ENCODE peak calls at places on chromosomes 12 and 14, in ten cellular contexts. Z is NCI-H774; N is activated T-cell treated with anti-CD3 and anti-CD28 coated beads, Interleukin-2, amount 50 U/mL, for 72 hours; B is AG04449; Q is effector memory CD4-positive, alpha-beta T cell; S is non-pigmented ciliary epithelial cell; C is stimulated activated CD4-positive, alpha-beta T cell treated with anti-CD3 and anti-CD28 coated beads, TNF-alpha, amount 100 ng/mL, for 24 hours; F is IMR-90; E is neural crest cell; A is RCC 7860. M is an unnamed sample.

GRCh38 chr14:100391777-100392176 is 68.6 kb downstream of the SLC25A47 start:
- DNase-seq in B (peak), C (no peak), S (no peak), Q (no peak), Z (no peak), N (no peak), A (no peak), F (peak), E (no peak), M (no peak)

GRCh38 chr12:123895477-123895876 is 77.2 kb downstream of the CCDC92 start:
- DNase-seq in F (no peak), N (no peak), B (no peak), S (no peak), C (no peak), A (no peak), Q (no peak), Z (peak), E (no peak), M (no peak)

GRCh38 chr12:2214411-2214810 is 161.6 kb downstream of the CACNA1C start:
- DNase-seq in F (no peak), B (no peak), Q (no peak), A (no peak), C (no peak), E (no peak), N (no peak), Z (no peak), S (no peak), M (no peak)

GRCh38 chr14:71647086-71647784 is 285.0 kb upstream of the RGS6 start:
- DNase-seq in Z (peak), B (no peak), Q (no peak), F (no peak), A (no peak), S (no peak), C (no peak), N (no peak), E (no peak), M (no peak)

GRCh38 chr14:100086361-100086760 is 21.1 kb downstream of the EVL start:
- DNase-seq in F (no peak), Q (no peak), Z (no peak), C (no peak), S (no peak), B (no peak), E (no peak), A (no peak), N (no peak), M (no peak)

GRCh38 chr12:127773520-127773919 is 493.4 kb upstream of the TMEM132C start:
- DNase-seq in B (no peak), N (no peak), F (no peak), Q (no peak), E (no peak), S (no peak), A (no peak), C (no peak), Z (peak), M (no peak)

GRCh38 chr14:22122227-22123187 is 448.9 kb upstream of the OR4E1 start:
- DNase-seq in A (no peak), Z (no peak), C (no peak), Q (no peak), F (peak), E (no peak), B (no peak), S (no peak), N (no peak), M (no peak)

GRCh38 chr14:100899841-100900771 is 3.4 kb downstream of the RTL1 start:
- DNase-seq in C (no peak), Q (no peak), Z (no peak), N (no peak), F (no peak), A (no peak), S (no peak), E (no peak), B (no peak), M (no peak)

GRCh38 chr14:77258566-77258965 is 12.4 kb downstream of the NGB start:
- DNase-seq in Q (no peak), A (no peak), E (no peak), F (no peak), S (no peak), Z (no peak), B (no peak), N (no peak), C (no peak), M (no peak)

GRCh38 chr12:123036471-123037285 is 56.2 kb downstream of the ARL6IP4 start:
- DNase-seq in N (no peak), E (no peak), B (no peak), F (no peak), Q (no peak), A (no peak), C (no peak), Z (no peak), S (no peak), M (no peak)

GRCh38 chr12:132524405-132524804 is 34.5 kb downstream of the FBRSL1 start:
- DNase-seq in F (peak), N (no peak), E (no peak), C (no peak), S (peak), Q (no peak), A (peak), B (no peak), Z (no peak), M (peak)

M was measured in kidney epithelial cell.